ENCODE peak calls at places on chromosome 10, in ten cellular contexts. B, Z, R, G, Y, D, F, E, M and L are unnamed samples. For H3K27me3 and H3K4me1, the result is how much of the 10 kb centered on the place peaks cover.

GRCh38 chr10:122879339-122880273 is at the start of gene FAM24B:
- DNase-seq in F (peak), Y (peak), D (peak), G (peak), B (peak), Z (peak), M (peak), R (peak), E (peak), L (peak)

GRCh38 chr10:93290661-93291354 is 191.3 kb downstream of the MYOF start:
- DNase-seq in G (no peak), Y (no peak), B (no peak), M (no peak), E (no peak), F (no peak), Z (no peak), R (no peak), D (no peak), L (no peak)

GRCh38 chr10:117413928-117414618 is 38.8 kb upstream of the PDZD8 start:
- DNase-seq in Y (no peak), F (no peak), R (no peak), Z (no peak), G (no peak), D (no peak), B (no peak), E (no peak), M (no peak), L (no peak)

GRCh38 chr10:23396695-23397094 is 42.2 kb upstream of the OTUD1 start:
- DNase-seq in B (no peak), M (no peak), E (no peak), Y (no peak), D (no peak), R (no peak), F (no peak), Z (no peak), G (no peak), L (no peak)

GRCh38 chr10:103445767-103446567 is 6.2 kb downstream of the CALHM2 start:
- DNase-seq in F (peak), B (no peak), Y (peak), D (no peak), G (no peak), Z (peak), E (no peak), M (no peak), R (no peak), L (peak)

GRCh38 chr10:123862421-123863188 is 29.0 kb downstream of the CPXM2 start:
- DNase-seq in R (no peak), Z (no peak), M (no peak), E (no peak), Y (no peak), G (no peak), D (no peak), B (no peak), F (no peak), L (no peak)

GRCh38 chr10:21141946-21142345 is 244.8 kb upstream of the NEBL start:
- DNase-seq in Z (no peak), G (no peak), D (no peak), B (no peak), Y (no peak), F (no peak), M (no peak), R (no peak), E (no peak), L (no peak)

GRCh38 chr10:98446121-98446655 is 547 bp downstream of the HPS1 start:
- DNase-seq in B (peak), D (peak), Y (peak), F (no peak), G (peak), M (peak), R (peak), E (peak), Z (peak), L (no peak)

GRCh38 chr10:28127881-28128280 is 129.0 kb upstream of the ODAD2 start:
- DNase-seq in E (no peak), M (no peak), Z (no peak), B (no peak), R (no peak), G (no peak), Y (no peak), D (no peak), F (no peak), L (no peak)

GRCh38 chr10:50622497-50623298 is 1.1 kb downstream of the SGMS1 start:
- DNase-seq in E (peak), R (peak), D (peak), G (peak), Z (peak), B (peak), M (peak), Y (peak), F (no peak), L (peak)

GRCh38 chr10:89416465-89416864 is 2.1 kb downstream of the IFIT5 start:
- DNase-seq in G (no peak), Z (no peak), D (no peak), R (no peak), F (no peak), B (no peak), E (no peak), M (no peak), Y (no peak), L (no peak)

GRCh38 chr10:85919358-85920022 is 447.1 kb downstream of the GRID1 start:
- DNase-seq in M (no peak), Z (no peak), R (no peak), Y (peak), F (no peak), E (no peak), D (peak), B (no peak), G (no peak), L (no peak)

GRCh38 chr10:80163741-80164341 is 31.3 kb downstream of the PLAC9 start:
- DNase-seq in R (peak), G (no peak), F (no peak), Y (no peak), D (no peak), B (no peak), M (peak), Z (peak), E (no peak), L (no peak)

GRCh38 chr10:86968994-86969355 is 693 bp downstream of the ADIRF start:
- DNase-seq in M (no peak), Y (peak), D (no peak), Z (no peak), R (peak), F (no peak), E (no peak), B (no peak), G (no peak), L (no peak)

GRCh38 chr10:43689618-43689954 is 40.9 kb upstream of the ZNF32 start:
- DNase-seq in G (peak), R (peak), E (peak), Y (peak), D (peak), M (no peak), F (peak), B (no peak), Z (peak), L (peak)

GRCh38 chr10:70912556-70912955 is 24.2 kb upstream of the PCBD1 start:
- DNase-seq in Z (no peak), M (no peak), B (no peak), F (no peak), Y (no peak), R (no peak), G (peak), E (no peak), D (no peak), L (peak)

GRCh38 chr10:11403116-11403515 is 208.3 kb downstream of the USP6NL start:
- DNase-seq in Y (no peak), E (no peak), R (no peak), Z (peak), F (no peak), M (no peak), G (peak), B (peak), D (no peak), L (no peak)

GRCh38 chr10:9656386-9656785 is 1361.3 kb upstream of the CELF2 start:
- DNase-seq in G (no peak), Y (no peak), M (no peak), E (no peak), B (no peak), D (no peak), F (no peak), R (no peak), Z (no peak), L (no peak)

GRCh38 chr10:62049815-62050626 is 148.5 kb downstream of the ARID5B start:
- DNase-seq in F (no peak), E (no peak), B (no peak), R (no peak), G (no peak), Z (no peak), D (no peak), M (no peak), Y (no peak), L (no peak)

GRCh38 chr10:2949221-2949947 is 118.0 kb upstream of the PFKP start:
- DNase-seq in B (no peak), D (peak), F (no peak), R (no peak), E (no peak), M (no peak), Z (no peak), G (no peak), Y (no peak), L (no peak)

GRCh38 chr10:98377001-98377400 is 38.0 kb downstream of the PYROXD2 start:
- DNase-seq in D (no peak), E (no peak), F (no peak), R (no peak), M (no peak), B (no peak), Z (no peak), G (no peak), Y (no peak), L (no peak)

GRCh38 chr10:48636231-48636630 is 31.4 kb upstream of the ARHGAP22 start:
- DNase-seq in G (no peak), M (no peak), E (no peak), Z (no peak), F (no peak), B (no peak), D (no peak), R (no peak), Y (no peak), L (peak)

GRCh38 chr10:61837748-61838055 is 63.8 kb upstream of the ARID5B start:
- DNase-seq in E (no peak), F (no peak), D (peak), Z (no peak), R (no peak), M (no peak), B (no peak), G (no peak), Y (no peak), L (no peak)

GRCh38 chr10:117503170-117503885 is 39.2 kb upstream of the EMX2 start:
- DNase-seq in Y (no peak), B (no peak), D (peak), R (no peak), G (no peak), M (no peak), F (no peak), Z (no peak), E (no peak), L (no peak)

GRCh38 chr10:112491144-112491543 is 44.1 kb downstream of the VTI1A start:
- DNase-seq in E (no peak), F (no peak), G (no peak), Z (no peak), B (no peak), R (no peak), Y (no peak), D (no peak), M (no peak), L (no peak)

GRCh38 chr10:117004627-117005453 is at the start of gene SHTN1:
- DNase-seq in D (peak), M (peak), Z (peak), Y (peak), G (peak), E (peak), R (peak), F (peak), B (no peak), L (peak)

GRCh38 chr10:52472406-52473146 is 158.5 kb downstream of the DKK1 start:
- DNase-seq in M (no peak), G (no peak), D (no peak), R (no peak), F (no peak), Z (no peak), E (no peak), B (no peak), Y (no peak), L (no peak)

GRCh38 chr10:5977471-5978370 is at the start of gene IL15RA:
- DNase-seq in E (peak), B (peak), G (peak), F (no peak), M (peak), Y (peak), R (peak), D (peak), Z (peak), L (peak)
- H3K27me3 ChIP-seq in E (half or more), B (under half), G (under half), F (under half), M (under half), Y (under half), R (under half), D (under half), Z (under half), L (under half)

GRCh38 chr10:101772017-101772894 is 3.7 kb downstream of the FGF8 start:
- DNase-seq in G (peak), D (no peak), Y (no peak), R (no peak), F (no peak), M (no peak), B (no peak), E (no peak), Z (no peak), L (no peak)
- H3K4me1 ChIP-seq in G (under half), D (under half), Y (under half), R (under half), F (under half), M (under half), B (under half), E (under half), Z (under half), L (under half)

DNA sequence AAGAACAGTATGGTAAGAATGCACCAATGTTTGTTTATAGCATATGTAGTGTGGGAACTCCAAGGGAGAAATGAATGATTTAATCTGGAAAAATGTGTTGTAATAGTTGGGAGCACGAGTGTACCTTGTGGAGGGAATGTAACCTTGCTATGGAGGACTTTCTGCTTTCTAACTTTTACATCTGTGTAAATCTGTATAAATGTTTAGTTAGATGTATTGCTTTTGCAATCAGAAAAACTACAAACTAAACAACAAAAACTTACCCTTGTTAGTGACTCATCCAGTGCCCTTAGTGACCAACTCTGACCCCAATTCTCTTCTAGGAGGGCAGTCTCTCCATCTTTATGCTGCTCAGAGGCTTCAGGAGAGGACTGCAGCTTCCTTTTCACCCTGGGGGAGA is 89.3 kb downstream of the CCNY start:
- DNase-seq in B (no peak), F (no peak), R (no peak), G (no peak), Z (no peak), E (no peak), D (no peak), Y (no peak), M (no peak), L (no peak)
- H3K27ac ChIP-seq in B (no peak), F (no peak), R (no peak), G (no peak), Z (no peak), E (no peak), D (no peak), Y (peak), M (no peak), L (no peak)

GRCh38 chr10:131750973-131751826 is 149.6 kb upstream of the PPP2R2D start:
- DNase-seq in D (no peak), Z (no peak), R (no peak), Y (no peak), F (no peak), B (no peak), G (no peak), E (no peak), M (peak), L (no peak)
- H3K27me3 ChIP-seq in D (under half), Z (under half), R (half or more), Y (under half), F (under half), B (under half), G (under half), E (under half), M (under half), L (under half)

DNA sequence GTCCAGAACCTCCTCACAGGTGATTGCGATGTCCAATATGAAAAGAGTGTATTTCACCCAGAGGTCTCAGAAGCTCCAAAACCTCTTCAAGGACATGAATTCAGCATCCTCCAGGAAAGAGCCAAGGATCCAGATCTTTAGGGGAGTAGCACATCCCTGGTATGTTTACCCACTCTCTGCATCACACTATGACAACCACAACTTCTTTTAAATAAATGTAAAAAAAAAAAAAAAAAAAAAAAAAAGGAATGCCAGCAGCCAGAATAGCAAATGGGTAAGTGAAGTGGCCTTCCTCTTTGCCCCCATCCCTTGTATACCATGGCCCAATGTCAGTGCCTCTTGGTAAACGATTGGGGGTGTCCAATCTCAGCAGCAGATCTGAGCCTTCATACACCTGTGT is 67.3 kb downstream of the SORBS1 start:
- DNase-seq in Y (no peak), M (no peak), D (no peak), Z (no peak), E (no peak), F (no peak), B (no peak), G (no peak), R (no peak), L (no peak)
- H3K4me1 ChIP-seq in Y (under half), M (under half), D (under half), Z (under half), E (under half), F (under half), B (under half), G (under half), R (under half), L (half or more)

DNA sequence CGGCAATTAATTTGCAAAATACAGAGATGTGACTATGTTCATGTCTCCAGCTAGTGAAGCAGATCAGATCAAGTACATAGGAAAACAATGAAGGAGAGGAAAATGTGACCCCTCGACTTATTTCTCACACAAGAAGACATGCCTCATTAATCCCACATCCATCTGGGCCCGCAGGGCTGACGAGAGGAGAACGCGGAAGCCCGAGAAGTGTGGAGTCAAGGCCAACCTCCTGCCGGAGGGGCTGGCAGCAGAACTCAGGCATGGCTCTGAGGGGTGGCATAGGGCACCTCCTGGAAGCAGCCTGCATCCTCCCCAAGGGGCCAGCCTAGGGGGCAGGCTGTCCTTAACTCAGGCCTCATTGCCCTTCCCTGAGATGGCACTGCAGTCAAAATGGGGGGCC is 54.4 kb downstream of the ZNF503 start:
- DNase-seq in M (no peak), F (no peak), Z (no peak), B (no peak), R (no peak), G (no peak), E (no peak), Y (no peak), D (no peak), L (no peak)
- H3K27ac ChIP-seq in M (no peak), F (no peak), Z (no peak), B (no peak), R (no peak), G (no peak), E (no peak), Y (no peak), D (no peak), L (no peak)

GRCh38 chr10:26214004-26214403 is 2.6 kb upstream of the GAD2 start:
- DNase-seq in Y (no peak), M (peak), G (no peak), R (no peak), E (no peak), D (no peak), F (no peak), B (no peak), Z (no peak), L (no peak)

GRCh38 chr10:26215534-26215922 is 1.0 kb upstream of the GAD2 start:
- DNase-seq in E (no peak), M (no peak), F (no peak), D (no peak), G (no peak), Y (no peak), R (no peak), Z (no peak), B (no peak), L (no peak)

GRCh38 chr10:26213157-26213780 is 3.3 kb upstream of the GAD2 start:
- DNase-seq in G (no peak), D (no peak), Z (no peak), B (no peak), R (no peak), M (no peak), E (no peak), Y (no peak), F (no peak), L (no peak)

GRCh38 chr10:26215923-26216576 is 524 bp upstream of the GAD2 start:
- DNase-seq in F (no peak), G (no peak), Z (no peak), Y (no peak), E (peak), M (peak), D (peak), R (no peak), B (no peak), L (no peak)

GRCh38 chr10:26214538-26215461 is 1.8 kb upstream of the GAD2 start:
- DNase-seq in G (no peak), Y (no peak), E (no peak), M (no peak), Z (no peak), R (no peak), F (no peak), B (no peak), D (no peak), L (no peak)
- H3K27me3 ChIP-seq in G (half or more), Y (half or more), E (half or more), M (half or more), Z (half or more), R (half or more), F (half or more), B (under half), D (half or more), L (half or more)